ENCODE peak calls at places on chromosome 16, in six cellular contexts. Y, N, E, V, L and H are unnamed samples.

GRCh38 chr16:30113031-30113710 is at the start of gene GDPD3:
- DNase-seq in N (no peak), E (no peak), L (peak; percentile 56), Y (no peak), V (peak; percentile 76), H (no peak)

GRCh38 chr16:86133847-86134375 is 234.9 kb downstream of the IRF8 start:
- DNase-seq in Y (no peak), L (no peak), V (no peak), N (no peak), E (no peak), H (no peak)

GRCh38 chr16:49587051-49587450 is 213.4 kb downstream of the C16orf78 start:
- DNase-seq in L (no peak), V (no peak), N (no peak), Y (no peak), E (no peak), H (no peak)

GRCh38 chr16:81814751-81815428 is 35.8 kb downstream of the PLCG2 start:
- DNase-seq in V (no peak), L (no peak), N (no peak), E (no peak), Y (no peak), H (no peak)

GRCh38 chr16:72300892-72301291 is 128.9 kb upstream of the PMFBP1 start:
- DNase-seq in Y (no peak), N (no peak), V (no peak), E (no peak), L (no peak), H (no peak)

GRCh38 chr16:59591480-59591879 is 857.4 kb upstream of the GOT2 start:
- DNase-seq in V (no peak), N (no peak), Y (no peak), E (no peak), L (no peak), H (no peak)

GRCh38 chr16:86512301-86512859 is 2.1 kb downstream of the FOXF1 start:
- DNase-seq in N (no peak), L (no peak), V (no peak), E (no peak), Y (no peak), H (no peak)

GRCh38 chr16:83338138-83338537 is 469.6 kb upstream of the HSBP1 start:
- DNase-seq in V (no peak), N (no peak), L (no peak), E (no peak), Y (no peak), H (no peak)

GRCh38 chr16:51061355-51061754 is 89.7 kb downstream of the SALL1 start:
- DNase-seq in N (no peak), E (no peak), V (no peak), Y (no peak), L (no peak), H (no peak)

GRCh38 chr16:48556913-48557351 is 53.0 kb downstream of the N4BP1 start:
- DNase-seq in N (no peak), V (no peak), Y (no peak), L (no peak), E (peak; percentile 49), H (no peak)

GRCh38 chr16:66258916-66259845 is 107.3 kb upstream of the CDH5 start:
- DNase-seq in L (no peak), Y (no peak), E (no peak), V (no peak), N (no peak), H (no peak)

GRCh38 chr16:50573947-50574751 is 26.0 kb downstream of the NKD1 start:
- DNase-seq in E (no peak), N (no peak), L (no peak), Y (no peak), V (no peak), H (no peak)

GRCh38 chr16:86508947-86509758 is 1.2 kb upstream of the FOXF1 start:
- DNase-seq in Y (no peak), N (no peak), E (peak; percentile 75), V (peak; percentile 21), L (peak; percentile 53), H (peak; percentile 61)

GRCh38 chr16:10827691-10828341 is 9.2 kb upstream of the TVP23A start:
- DNase-seq in V (peak; percentile 81), N (no peak), E (peak; percentile 42), Y (peak; percentile 79), L (peak; percentile 86), H (no peak)

GRCh38 chr16:85316321-85316919 is 204.1 kb upstream of the CIBAR2 start:
- DNase-seq in Y (no peak), E (no peak), V (peak; percentile 81), L (peak; percentile 48), N (no peak), H (peak; percentile 86)

GRCh38 chr16:85213926-85214294 is 101.6 kb upstream of the CIBAR2 start:
- DNase-seq in N (no peak), V (no peak), L (no peak), Y (no peak), E (no peak), H (no peak)

GRCh38 chr16:56938664-56939513 is 6.9 kb downstream of the HERPUD1 start:
- DNase-seq in N (peak; percentile 70), E (no peak), L (no peak), V (no peak), Y (no peak), H (no peak)

GRCh38 chr16:9061358-9061813 is 30.1 kb upstream of the HAPSTR1 start:
- DNase-seq in Y (no peak), V (no peak), L (peak; percentile 52), E (peak; percentile 74), N (no peak), H (no peak)

GRCh38 chr16:86244936-86245335 is 265.4 kb upstream of the FOXF1 start:
- DNase-seq in E (no peak), N (no peak), V (no peak), Y (no peak), L (no peak), H (no peak)

GRCh38 chr16:4795181-4795827 is at the start of gene SMIM22:
- DNase-seq in V (no peak), E (no peak), Y (no peak), N (no peak), L (no peak), H (no peak)

GRCh38 chr16:4798456-4798855 is 3.3 kb downstream of the SMIM22 start:
- DNase-seq in V (no peak), N (no peak), Y (no peak), E (no peak), L (no peak), H (no peak)

GRCh38 chr16:4796982-4797804 is 2.0 kb downstream of the SMIM22 start:
- DNase-seq in L (no peak), Y (no peak), V (no peak), E (no peak), N (no peak), H (no peak)

GRCh38 chr16:4797805-4798252 is 2.7 kb downstream of the SMIM22 start:
- DNase-seq in N (no peak), Y (no peak), L (no peak), V (no peak), E (no peak), H (no peak)

GRCh38 chr16:4795828-4796572 is 831 bp downstream of the SMIM22 start:
- DNase-seq in V (no peak), Y (no peak), N (no peak), L (no peak), E (no peak), H (no peak)
- H3K4me3 ChIP-seq in V (no peak overlapping the region), Y (no peak overlapping the region), N (no peak overlapping the region), L (no peak overlapping the region), E (no peak overlapping the region), H (no peak overlapping the region)

DNA sequence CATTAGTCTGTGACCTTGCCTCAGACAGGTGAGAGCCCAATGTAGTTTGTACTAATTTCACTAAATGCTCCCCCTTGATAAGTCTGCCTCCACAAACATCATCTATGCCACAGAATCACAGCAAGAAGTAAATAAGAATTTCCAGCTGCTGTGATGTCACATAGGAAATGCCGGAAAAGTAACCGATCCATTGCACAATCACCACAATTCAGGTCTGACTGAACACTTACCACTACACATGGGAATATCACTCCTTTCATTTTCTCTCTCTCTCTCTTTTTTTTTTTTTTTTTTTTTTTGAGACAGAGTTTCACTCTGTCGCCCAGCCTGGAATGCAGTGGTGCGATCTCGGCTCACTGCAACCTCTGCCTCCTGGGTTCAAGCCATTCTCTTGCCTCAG is 79.0 kb upstream of the CDH11 start:
- DNase-seq in V (no peak), L (no peak), E (no peak), Y (no peak), N (no peak), H (no peak)
- H3K4me3 ChIP-seq in V (no peak overlapping the region), L (no peak overlapping the region), E (no peak overlapping the region), Y (no peak overlapping the region), N (no peak overlapping the region), H (no peak overlapping the region)

GRCh38 chr16:149024-149675 is 3.3 kb upstream of the HBZ start:
- DNase-seq in V (no peak), E (peak; percentile 11), Y (no peak), N (no peak), L (no peak), H (no peak)

GRCh38 chr16:143047-143446 is 4.6 kb upstream of the NPRL3 start:
- DNase-seq in Y (no peak), N (no peak), V (no peak), L (no peak), E (no peak), H (no peak)

GRCh38 chr16:143456-143855 is 5.0 kb upstream of the NPRL3 start:
- DNase-seq in N (no peak), V (no peak), E (no peak), Y (no peak), L (no peak), H (no peak)

GRCh38 chr16:142405-142804 is 3.9 kb upstream of the NPRL3 start:
- DNase-seq in Y (no peak), V (no peak), E (no peak), N (no peak), L (no peak), H (no peak)

GRCh38 chr16:144797-145252 is 6.4 kb upstream of the NPRL3 start:
- DNase-seq in V (no peak), Y (no peak), L (no peak), N (no peak), E (no peak), H (no peak)
- H3K4me3 ChIP-seq in V (no peak overlapping the region), Y (no peak overlapping the region), L (no peak overlapping the region), N (no peak overlapping the region), E (no peak overlapping the region), H (no peak overlapping the region)

DNA sequence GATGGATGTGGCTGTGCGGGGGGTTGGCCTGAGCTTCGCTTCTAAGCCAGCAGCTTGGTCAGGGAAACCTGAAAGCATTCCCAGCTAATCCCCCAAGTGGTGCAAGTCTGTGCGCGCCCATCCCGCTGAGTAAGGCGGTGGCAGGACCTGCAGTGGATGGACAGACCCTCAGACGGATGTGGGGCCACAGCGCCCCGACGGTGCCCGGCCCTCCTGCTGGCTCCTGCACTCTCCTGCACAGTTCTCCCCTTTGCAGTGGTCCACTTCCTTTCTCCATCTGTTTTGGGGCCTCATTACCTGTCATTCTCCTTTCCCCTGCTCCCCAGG is 2.3 kb downstream of the ATP2A1 start:
- DNase-seq in L (no peak), V (no peak), Y (no peak), N (no peak), E (no peak), H (no peak)
- H3K4me3 ChIP-seq in L (peak overlapping the region; percentile 89), V (no peak overlapping the region), Y (no peak overlapping the region), N (no peak overlapping the region), E (peak overlapping the region; percentile 58), H (no peak overlapping the region)